ENCODE peak calls at places on chromosomes 16 and 17, in six cellular contexts. G is aorta, N is H9, C is dorsolateral prefrontal cortex, T is HCT116, P is SK-N-MC. V is an unnamed sample.

GRCh38 chr17:75864448-75864871 is 9.3 kb upstream of the WBP2 start:
- DNase-seq in G (peak; percentile 70), N (peak; percentile 70), C (no peak), T (no peak), P (no peak), V (no peak)

GRCh38 chr17:81526662-81527571 is 1.3 kb upstream of the FSCN2 start:
- DNase-seq in G (no peak), N (no peak), C (no peak), T (no peak), P (no peak), V (no peak)

GRCh38 chr17:76511562-76512365 is 10.5 kb upstream of the RHBDF2 start:
- DNase-seq in G (no peak), N (no peak), C (no peak), T (no peak), P (no peak), V (no peak)

GRCh38 chr17:73657473-73658116 is 13.3 kb upstream of the SDK2 start:
- DNase-seq in G (peak; percentile 60), N (peak; percentile 90), C (no peak), T (peak; percentile 57), P (no peak), V (no peak)

GRCh38 chr17:67629963-67630320 is 87.8 kb upstream of the NOL11 start:
- DNase-seq in G (no peak), N (no peak), C (no peak), T (peak; percentile 23), P (peak; percentile 8), V (no peak)

GRCh38 chr17:77886387-77886728 is 72.1 kb upstream of the TNRC6C start:
- DNase-seq in G (peak; percentile 58), N (no peak), C (no peak), T (no peak), P (no peak), V (no peak)

GRCh38 chr17:14552311-14552710 is 251.4 kb downstream of the HS3ST3B1 start:
- DNase-seq in G (no peak), N (no peak), C (no peak), T (no peak), P (no peak), V (no peak)

GRCh38 chr17:17057057-17057551 is 14.8 kb downstream of the MPRIP start:
- DNase-seq in G (no peak), N (peak; percentile 23), C (no peak), T (no peak), P (no peak), V (no peak)

GRCh38 chr17:46769531-46770438 is 48.7 kb downstream of the WNT3 start:
- DNase-seq in G (no peak), N (peak; percentile 43), C (no peak), T (no peak), P (no peak), V (no peak)

GRCh38 chr16:30820952-30821421 is 34.0 kb upstream of the ZNF629 start:
- DNase-seq in G (no peak), N (no peak), C (no peak), T (no peak), P (no peak), V (no peak)

GRCh38 chr16:11149011-11149616 is 106.9 kb downstream of the SOCS1 start:
- DNase-seq in G (no peak), N (no peak), C (no peak), T (no peak), P (no peak), V (no peak)

GRCh38 chr17:77145635-77146632 is 5.2 kb downstream of the SEC14L1 start:
- DNase-seq in G (peak; percentile 88), N (peak; percentile 66), C (peak; percentile 66), T (no peak), P (no peak), V (no peak)

GRCh38 chr16:19666451-19666850 is 51.6 kb downstream of the KNOP1 start:
- DNase-seq in G (no peak), N (no peak), C (peak; percentile 65), T (no peak), P (no peak), V (no peak)
- H3K27ac ChIP-seq in G (no peak overlapping the region), N (no peak overlapping the region), C (peak overlapping the region; percentile 84), T (no peak overlapping the region), P (no peak overlapping the region), V (no peak overlapping the region)

GRCh38 chr17:32907583-32907982 is 20.4 kb upstream of the TMEM98 start:
- DNase-seq in G (no peak), N (peak; percentile 8), C (no peak), T (no peak), P (no peak), V (no peak)

GRCh38 chr17:32912218-32912897 is 15.6 kb upstream of the TMEM98 start:
- DNase-seq in G (peak; percentile 84), N (peak; percentile 65), C (no peak), T (no peak), P (no peak), V (peak; percentile 18)

GRCh38 chr17:32910769-32911168 is 17.2 kb upstream of the TMEM98 start:
- DNase-seq in G (no peak), N (no peak), C (no peak), T (no peak), P (no peak), V (no peak)

GRCh38 chr17:32913593-32913992 is 14.4 kb upstream of the TMEM98 start:
- DNase-seq in G (no peak), N (no peak), C (no peak), T (no peak), P (no peak), V (no peak)

DNA sequence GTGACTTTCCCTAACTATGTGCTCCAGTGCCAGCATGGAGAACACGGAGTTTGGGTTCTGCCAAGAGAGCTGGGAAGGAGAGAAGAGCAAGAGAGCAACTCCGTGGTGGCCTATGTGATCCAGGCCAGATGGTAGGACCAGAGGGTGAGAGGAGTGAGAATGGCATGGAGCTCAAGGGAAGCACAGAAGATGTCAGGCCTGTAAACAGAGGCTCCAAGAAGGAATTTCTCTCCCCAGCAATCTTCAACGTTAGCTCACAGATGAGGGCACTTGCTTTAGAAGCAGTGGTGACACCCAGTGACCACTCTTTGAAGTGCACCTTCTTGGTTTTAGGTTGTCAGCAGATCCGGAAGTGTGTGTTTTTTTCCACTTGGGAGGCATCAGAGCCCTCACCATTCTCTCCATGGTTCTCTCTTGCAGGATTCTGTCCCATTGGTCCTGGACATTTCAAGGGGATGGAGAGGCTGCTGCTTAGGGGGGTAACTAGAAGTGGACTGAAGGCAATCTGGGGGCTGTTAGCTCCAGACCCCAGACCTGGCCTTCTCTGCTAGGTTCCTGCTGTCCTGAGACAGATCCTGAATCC is 18.1 kb upstream of the TMEM98 start:
- DNase-seq in G (peak; percentile 76), N (peak; percentile 90), C (peak; percentile 65), T (peak; percentile 78), P (peak; percentile 81), V (peak; percentile 43)
- H3K27ac ChIP-seq in G (no peak overlapping the region), N (no peak overlapping the region), C (peak overlapping the region; percentile 54), T (no peak overlapping the region), P (no peak overlapping the region), V (no peak overlapping the region)

DNA sequence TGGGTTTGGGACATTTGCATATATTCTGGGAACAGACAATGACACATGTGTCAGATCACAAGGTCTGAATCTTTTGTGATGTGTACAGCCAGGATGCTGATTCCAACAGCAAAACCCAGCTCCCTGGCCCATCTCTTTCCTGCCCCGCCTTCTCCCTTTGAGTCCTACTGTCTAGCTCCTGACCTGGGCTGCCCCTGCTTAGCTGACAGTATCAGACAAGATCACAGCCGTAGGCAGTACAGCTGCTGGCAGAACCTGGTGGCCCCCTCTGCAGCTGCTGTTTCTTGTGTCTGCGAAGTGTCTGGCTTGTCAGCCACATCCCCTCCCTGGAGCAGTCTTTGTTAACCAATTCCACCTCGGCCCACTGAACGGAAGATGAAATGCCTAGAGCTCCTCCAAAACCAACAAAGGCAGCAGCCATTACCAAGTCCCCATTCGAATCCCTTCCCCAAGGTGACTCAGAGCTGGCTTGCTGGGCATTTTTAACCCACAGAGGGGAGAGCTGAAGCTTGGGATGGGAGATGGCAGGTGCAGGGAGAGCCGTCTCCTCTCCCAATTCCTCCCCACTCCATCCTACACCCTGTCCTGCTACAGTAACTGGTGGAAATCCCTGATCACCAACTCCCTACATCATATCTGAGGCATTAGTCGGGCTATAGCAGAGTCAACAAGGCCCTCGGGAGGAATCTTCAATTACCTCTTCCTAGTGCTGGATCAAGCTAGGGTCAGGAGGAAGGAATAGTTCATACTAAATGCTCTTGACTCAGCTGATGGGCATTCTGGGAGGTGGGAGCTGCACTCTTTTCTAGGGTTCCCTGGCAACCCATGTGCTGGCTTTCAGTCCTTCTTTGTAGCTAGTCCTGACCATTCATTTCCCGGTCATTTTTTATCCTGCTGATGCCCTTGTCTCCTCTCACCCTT is 5.8 kb downstream of the PIPOX start:
- DNase-seq in G (no peak), N (no peak), C (no peak), T (no peak), P (no peak), V (no peak)
- H3K27ac ChIP-seq in G (no peak overlapping the region), N (no peak overlapping the region), C (no peak overlapping the region), T (no peak overlapping the region), P (no peak overlapping the region), V (no peak overlapping the region)

DNA sequence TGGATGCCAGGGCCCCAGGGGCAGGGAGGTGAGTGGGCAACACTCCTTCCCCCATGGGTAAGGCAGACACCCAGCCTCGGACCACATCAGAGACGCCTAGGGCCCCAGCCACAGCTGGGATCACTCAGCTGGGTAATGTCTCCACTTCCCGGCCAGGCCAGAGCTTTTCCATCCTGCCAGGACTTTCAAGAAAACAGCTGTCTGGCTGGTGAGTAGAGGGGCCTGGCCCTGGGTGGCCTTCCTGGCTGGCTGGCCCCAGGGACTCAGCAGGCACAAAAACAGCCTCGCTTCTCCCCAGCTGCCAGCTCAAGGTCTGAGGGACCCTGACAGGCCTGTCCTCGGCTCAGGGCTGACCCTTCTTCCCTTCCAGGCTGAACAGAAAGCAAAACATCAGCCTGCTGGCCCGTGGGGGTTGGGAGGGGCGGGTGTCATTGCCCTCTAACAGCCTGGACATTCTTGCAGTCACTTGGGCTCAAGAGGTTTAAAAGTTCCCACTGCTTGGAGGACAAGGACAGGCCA is 45.3 kb upstream of the JPH3 start:
- DNase-seq in G (peak; percentile 75), N (no peak), C (no peak), T (no peak), P (no peak), V (no peak)
- H3K27ac ChIP-seq in G (peak overlapping the region; percentile 84), N (no peak overlapping the region), C (peak overlapping the region; percentile 40), T (no peak overlapping the region), P (no peak overlapping the region), V (no peak overlapping the region)

GRCh38 chr17:2190014-2190413 is 113.6 kb downstream of the SMG6 start:
- DNase-seq in G (no peak), N (no peak), C (no peak), T (no peak), P (no peak), V (no peak)

GRCh38 chr17:2187758-2188157 is 115.8 kb downstream of the SMG6 start:
- DNase-seq in G (no peak), N (no peak), C (no peak), T (no peak), P (no peak), V (no peak)

GRCh38 chr17:2186937-2187336 is 116.6 kb downstream of the SMG6 start:
- DNase-seq in G (no peak), N (no peak), C (no peak), T (no peak), P (no peak), V (no peak)

GRCh38 chr17:2191227-2191626 is 112.4 kb downstream of the SMG6 start:
- DNase-seq in G (no peak), N (no peak), C (no peak), T (no peak), P (no peak), V (no peak)

DNA sequence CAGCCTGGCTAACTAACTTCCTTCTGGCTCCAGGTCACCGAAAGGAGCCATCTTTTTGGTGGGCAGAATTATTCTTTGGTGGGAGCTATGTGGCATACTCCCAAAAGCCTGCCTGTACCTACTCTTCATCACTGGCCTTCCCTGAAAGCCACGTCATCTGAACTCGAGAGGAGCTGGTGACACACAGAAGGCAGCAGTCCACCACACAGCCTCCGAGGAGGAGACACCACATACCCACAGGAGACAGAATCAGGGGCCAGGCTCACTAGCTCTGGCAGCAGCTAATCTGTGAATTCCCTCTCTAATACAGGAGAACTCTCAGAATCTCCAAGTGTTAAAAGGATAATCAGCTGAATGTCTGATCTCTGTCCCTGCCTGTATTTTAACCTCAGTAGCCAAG is 114.4 kb downstream of the SMG6 start:
- DNase-seq in G (no peak), N (no peak), C (no peak), T (no peak), P (no peak), V (no peak)
- H3K27ac ChIP-seq in G (no peak overlapping the region), N (no peak overlapping the region), C (no peak overlapping the region), T (no peak overlapping the region), P (no peak overlapping the region), V (no peak overlapping the region)